ENCODE peak calls at places on chromosomes 16 and 17, in five cellular contexts. S, X, I, L and W are unnamed samples.

GRCh38 chr16:49658066-49658465 is 197.8 kb downstream of the ZNF423 start:
- DNase-seq in S (no peak), X (no peak), I (no peak), L (no peak), W (no peak)

GRCh38 chr17:14298221-14298994 is 2.5 kb upstream of the HS3ST3B1 start:
- DNase-seq in S (no peak), X (no peak), I (no peak), L (no peak), W (no peak)

GRCh38 chr16:85794696-85795095 is 4.6 kb downstream of the EMC8 start:
- DNase-seq in S (no peak), X (no peak), I (no peak), L (no peak), W (no peak)

GRCh38 chr17:39090832-39091622 is 60.4 kb downstream of the PLXDC1 start:
- DNase-seq in S (no peak), X (no peak), I (no peak), L (no peak), W (no peak)

GRCh38 chr17:29084476-29085148 is 41.7 kb downstream of the PIPOX start:
- DNase-seq in S (no peak), X (no peak), I (no peak), L (no peak), W (no peak)

GRCh38 chr16:89222931-89223330 is 5.4 kb downstream of the ZNF778 start:
- DNase-seq in S (no peak), X (no peak), I (no peak), L (no peak), W (no peak)

GRCh38 chr17:6696906-6697305 is 16.3 kb downstream of the SLC13A5 start:
- DNase-seq in S (no peak), X (no peak), I (no peak), L (no peak), W (no peak)

GRCh38 chr16:59205403-59205802 is 471.3 kb upstream of the GOT2 start:
- DNase-seq in S (no peak), X (no peak), I (no peak), L (no peak), W (no peak)

GRCh38 chr17:14046978-14047377 is 22.3 kb upstream of the COX10 start:
- DNase-seq in S (no peak), X (no peak), I (no peak), L (no peak), W (no peak)

GRCh38 chr17:14068542-14069250 is 608 bp upstream of the COX10 start:
- DNase-seq in S (no peak), X (no peak), I (no peak), L (no peak), W (no peak)

GRCh38 chr16:65773319-65773874 is 593.1 kb upstream of the CDH5 start:
- DNase-seq in S (no peak), X (no peak), I (no peak), L (no peak), W (no peak)

GRCh38 chr17:62995377-62995885 is 29.4 kb downstream of the TANC2 start:
- DNase-seq in S (peak), X (peak), I (no peak), L (no peak), W (no peak)

GRCh38 chr16:77539336-77539735 is 104.5 kb upstream of the ADAMTS18 start:
- DNase-seq in S (no peak), X (no peak), I (no peak), L (no peak), W (no peak)

GRCh38 chr17:83200231-83200699 is 120.9 kb downstream of the METRNL start:
- DNase-seq in S (no peak), X (peak), I (no peak), L (peak), W (no peak)

GRCh38 chr17:73546770-73547345 is 97.4 kb downstream of the SDK2 start:
- DNase-seq in S (peak), X (no peak), I (no peak), L (no peak), W (peak)

GRCh38 chr17:73489333-73489732 is 154.9 kb downstream of the SDK2 start:
- DNase-seq in S (no peak), X (no peak), I (no peak), L (no peak), W (no peak)

GRCh38 chr17:27466748-27467375 is 10.6 kb downstream of the KSR1 start:
- DNase-seq in S (no peak), X (no peak), I (no peak), L (no peak), W (no peak)

GRCh38 chr17:19417611-19418010 is 6.6 kb downstream of the RNF112 start:
- DNase-seq in S (no peak), X (no peak), I (no peak), L (peak), W (no peak)